ENCODE peak calls at places on chromosomes 16 and 17, in six cellular contexts. I, D, O, G, B and J are unnamed samples.

GRCh38 chr16:35725949-35726348 is 2266.5 kb downstream of the TP53TG3F start:
- DNase-seq in I (no peak), D (no peak), O (no peak), G (no peak), B (no peak), J (no peak)

GRCh38 chr17:79949646-79950292 is 85.9 kb downstream of the TBC1D16 start:
- DNase-seq in I (no peak), D (no peak), O (peak), G (peak), B (no peak), J (no peak)

GRCh38 chr17:60325730-60326524 is 66.0 kb downstream of the USP32 start:
- DNase-seq in I (no peak), D (no peak), O (no peak), G (no peak), B (no peak), J (no peak)

GRCh38 chr16:86191663-86192062 is 292.7 kb downstream of the IRF8 start:
- DNase-seq in I (no peak), D (no peak), O (no peak), G (no peak), B (no peak), J (no peak)

GRCh38 chr16:26550111-26550610 is 516.6 kb upstream of the C16orf82 start:
- DNase-seq in I (no peak), D (no peak), O (no peak), G (no peak), B (no peak), J (no peak)

GRCh38 chr16:48231675-48232214 is 12.4 kb upstream of the LONP2 start:
- DNase-seq in I (peak), D (no peak), O (peak), G (no peak), B (peak), J (no peak)

GRCh38 chr16:67393111-67393789 is at the start of gene TPPP3:
- DNase-seq in I (no peak), D (peak), O (peak), G (peak), B (peak), J (peak)

GRCh38 chr16:11224894-11225676 is 30.9 kb downstream of the SOCS1 start:
- DNase-seq in I (no peak), D (peak), O (no peak), G (no peak), B (peak), J (no peak)

GRCh38 chr17:78970834-78971763 is 8.6 kb downstream of the LGALS3BP start:
- DNase-seq in I (peak), D (peak), O (peak), G (peak), B (peak), J (no peak)

GRCh38 chr16:66619036-66619435 is 14.5 kb downstream of the CMTM3 start:
- DNase-seq in I (no peak), D (no peak), O (no peak), G (no peak), B (no peak), J (no peak)

GRCh38 chr17:76566988-76567431 is 18.6 kb downstream of the ST6GALNAC2 start:
- DNase-seq in I (no peak), D (no peak), O (no peak), G (no peak), B (no peak), J (no peak)

GRCh38 chr17:51630101-51630671 is 369.8 kb downstream of the UTP18 start:
- DNase-seq in I (no peak), D (no peak), O (no peak), G (no peak), B (no peak), J (no peak)

GRCh38 chr17:61461967-61462733 is 9.9 kb downstream of the TBX4 start:
- DNase-seq in I (no peak), D (peak), O (no peak), G (no peak), B (no peak), J (no peak)

GRCh38 chr17:17849147-17849820 is 12.5 kb upstream of the SREBF1 start:
- DNase-seq in I (no peak), D (peak), O (no peak), G (no peak), B (peak), J (no peak)

GRCh38 chr17:79931517-79932309 is 92.5 kb upstream of the CBX4 start:
- DNase-seq in I (no peak), D (no peak), O (no peak), G (no peak), B (peak), J (no peak)

GRCh38 chr16:25060920-25061319 is 45.8 kb upstream of the ARHGAP17 start:
- DNase-seq in I (no peak), D (no peak), O (no peak), G (no peak), B (no peak), J (no peak)

GRCh38 chr16:54432481-54433229 is 146.1 kb upstream of the IRX3 start:
- DNase-seq in I (no peak), D (no peak), O (peak), G (no peak), B (no peak), J (no peak)
- TF ChIP-seq CTCF in I (no peak), D (no peak), O (no peak), G (no peak), B (no peak), J (peak)

DNA sequence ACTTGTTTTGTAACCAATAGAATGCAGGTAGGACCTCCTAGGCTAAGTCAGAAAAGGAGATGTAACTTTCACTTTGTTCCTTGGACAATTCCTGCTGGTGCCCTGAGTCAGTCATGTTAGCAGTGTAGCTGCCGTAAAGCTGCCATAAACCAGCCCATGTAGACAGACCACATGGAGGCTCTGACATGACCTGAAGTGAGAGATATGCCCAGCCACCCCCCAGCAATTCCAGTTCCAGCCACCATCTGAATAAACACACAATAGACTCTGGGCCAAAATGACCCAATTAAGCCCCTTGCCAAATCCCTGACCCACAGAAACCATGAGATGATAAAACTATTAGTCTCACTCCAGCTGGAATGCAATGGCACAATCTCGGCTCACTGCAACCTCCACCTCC is 20.6 kb downstream of the SMURF2 start:
- DNase-seq in I (no peak), D (no peak), O (peak), G (no peak), B (no peak), J (no peak)
- TF ChIP-seq CTCF in I (no peak), D (no peak), O (no peak), G (no peak), B (no peak), J (no peak)

GRCh38 chr17:57271821-57272220 is 15.5 kb downstream of the MSI2 start:
- DNase-seq in I (no peak), D (no peak), O (no peak), G (no peak), B (no peak), J (no peak)
- TF ChIP-seq CTCF in I (no peak), D (no peak), O (no peak), G (no peak), B (no peak), J (no peak)

DNA sequence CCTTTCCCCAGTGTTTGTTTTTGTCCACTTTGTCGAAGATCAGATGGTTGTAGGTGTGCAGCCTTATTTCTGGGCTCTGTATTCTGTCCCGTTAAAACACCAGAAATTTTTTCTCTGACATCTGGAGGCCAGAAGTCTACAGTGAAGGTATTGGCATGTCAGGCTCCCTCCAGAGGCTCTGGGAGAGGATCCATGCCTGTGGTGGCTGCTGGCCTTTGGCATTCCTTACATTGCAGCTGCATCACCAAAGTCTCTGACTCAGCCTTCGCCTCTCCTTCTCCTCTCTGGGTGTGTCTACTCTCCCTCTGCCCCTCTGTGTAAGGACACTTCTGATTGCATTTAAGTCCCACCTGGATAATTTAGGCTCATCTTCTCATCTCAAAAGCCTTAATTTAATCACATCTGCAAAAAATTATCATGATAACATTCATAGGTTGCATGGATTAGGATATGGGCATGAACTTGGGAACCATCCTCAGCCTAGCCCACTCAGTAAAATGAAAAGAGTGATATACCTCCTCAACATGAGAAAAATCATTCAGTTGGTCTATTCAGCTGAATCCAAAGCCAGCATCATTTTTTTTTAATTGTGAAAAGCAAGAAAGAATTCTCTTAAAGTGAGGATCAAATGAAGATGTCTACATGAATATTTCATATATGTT is 78.0 kb downstream of the MAP2K6 start:
- DNase-seq in I (peak), D (no peak), O (no peak), G (no peak), B (no peak), J (no peak)
- TF ChIP-seq CTCF in I (no peak), D (no peak), O (no peak), G (no peak), B (no peak), J (no peak)

DNA sequence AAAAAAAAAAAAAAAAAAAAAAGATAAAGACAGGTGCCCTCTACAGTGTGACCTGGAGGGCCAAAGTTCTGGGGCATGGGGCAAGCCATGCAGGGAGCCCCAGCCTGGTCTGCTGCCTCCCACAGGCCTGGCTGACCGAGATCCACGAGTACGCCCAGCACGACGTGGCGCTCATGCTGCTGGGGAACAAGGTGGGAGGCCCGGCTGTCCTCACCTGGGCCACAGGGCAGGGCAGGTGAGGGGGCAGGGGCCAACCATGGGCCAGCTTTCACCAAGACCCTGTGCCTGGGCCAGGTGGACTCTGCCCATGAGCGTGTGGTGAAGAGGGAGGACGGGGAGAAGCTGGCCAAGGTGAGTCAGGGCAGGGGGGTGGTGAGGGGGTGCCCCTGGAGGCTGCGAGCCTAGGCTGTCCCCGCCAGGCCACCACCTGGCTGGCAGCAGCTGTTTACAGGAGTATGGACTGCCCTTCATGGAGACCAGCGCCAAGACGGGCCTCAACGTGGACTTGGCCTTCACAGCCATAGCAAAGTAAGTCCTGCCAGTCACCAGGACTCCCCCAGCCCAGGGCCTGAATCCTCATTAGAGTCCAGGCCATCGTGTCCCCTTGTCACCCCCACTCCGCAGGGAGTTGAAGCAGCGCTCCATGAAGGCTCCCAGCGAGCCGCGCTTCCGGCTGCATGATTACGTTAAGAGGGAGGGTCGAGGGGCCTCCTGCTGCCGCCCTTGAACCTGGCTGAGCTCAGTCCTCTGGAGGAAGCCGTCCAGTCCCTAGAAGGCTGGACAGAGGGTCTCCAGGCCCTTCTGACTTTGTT is 2.7 kb upstream of the TRAF7 start:
- DNase-seq in I (no peak), D (peak), O (peak), G (no peak), B (peak), J (no peak)
- TF ChIP-seq CTCF in I (no peak), D (no peak), O (no peak), G (no peak), B (no peak), J (no peak)

GRCh38 chr17:64497565-64498035 is 746 bp upstream of the POLG2 start:
- DNase-seq in I (no peak), D (no peak), O (no peak), G (no peak), B (no peak), J (no peak)
- TF ChIP-seq CTCF in I (no peak), D (no peak), O (no peak), G (no peak), B (no peak), J (peak)